ENCODE peak calls at places on chromosomes 1 and 21, in five cellular contexts. N, V, M, Q and B are unnamed samples.
A peak's percentile ranks its signal among the peaks of the same experiment; 100 is the strongest.

GRCh38 chr21:45811136-45811535 is 167.6 kb downstream of the PCBP3 start:
- DNase-seq in M (no peak), N (peak; percentile 25), V (no peak), Q (no peak), B (no peak)

GRCh38 chr1:93689521-93690223 is 8.0 kb upstream of the BCAR3 start:
- DNase-seq in V (no peak), N (no peak), Q (no peak), M (no peak), B (no peak)

GRCh38 chr1:180151508-180151907 is 3.2 kb upstream of the QSOX1 start:
- DNase-seq in V (peak; percentile 36), M (no peak), Q (no peak), N (no peak), B (no peak)

GRCh38 chr1:231072054-231072453 is 32.0 kb upstream of the FAM89A start:
- DNase-seq in Q (no peak), N (no peak), V (no peak), M (no peak), B (peak; percentile 34)

GRCh38 chr1:93701619-93702018 is 20.0 kb upstream of the BCAR3 start:
- DNase-seq in V (peak; percentile 93), M (peak; percentile 26), Q (peak; percentile 97), N (no peak), B (no peak)

GRCh38 chr1:3003039-3003940 is 18.0 kb upstream of the ACTRT2 start:
- DNase-seq in V (no peak), M (peak; percentile 36), N (peak; percentile 39), Q (no peak), B (no peak)

GRCh38 chr21:42677339-42678117 is 24.1 kb downstream of the PDE9A start:
- DNase-seq in V (no peak), N (no peak), M (no peak), Q (no peak), B (no peak)

GRCh38 chr1:202207292-202207691 is 13.7 kb downstream of the LGR6 start:
- DNase-seq in V (peak; percentile 48), M (no peak), N (no peak), Q (no peak), B (no peak)

GRCh38 chr1:83860506-83861221 is 138.3 kb downstream of the TTLL7 start:
- DNase-seq in M (peak; percentile 77), N (peak; percentile 94), Q (peak; percentile 31), V (peak; percentile 68), B (peak; percentile 77)

GRCh38 chr1:10192263-10192662 is 18.1 kb upstream of the KIF1B start:
- DNase-seq in V (no peak), Q (no peak), N (no peak), M (no peak), B (no peak)

GRCh38 chr1:15762546-15762945 is 4.0 kb downstream of the FBLIM1 start:
- DNase-seq in M (no peak), V (peak; percentile 41), Q (no peak), N (no peak), B (no peak)

GRCh38 chr1:197776348-197777082 is 1.2 kb upstream of the DENND1B start:
- DNase-seq in Q (peak; percentile 28), N (no peak), V (no peak), M (no peak), B (no peak)

GRCh38 chr21:32757804-32758203 is 13.8 kb downstream of the PAXBP1 start:
- DNase-seq in Q (no peak), N (no peak), M (no peak), V (no peak), B (no peak)

GRCh38 chr1:41647202-41648135 is 163.0 kb upstream of the EDN2 start:
- DNase-seq in M (no peak), Q (no peak), V (no peak), N (no peak), B (no peak)

GRCh38 chr1:98221926-98222325 is 301.1 kb upstream of the DPYD start:
- DNase-seq in V (peak; percentile 6), M (no peak), N (no peak), Q (no peak), B (no peak)

DNA sequence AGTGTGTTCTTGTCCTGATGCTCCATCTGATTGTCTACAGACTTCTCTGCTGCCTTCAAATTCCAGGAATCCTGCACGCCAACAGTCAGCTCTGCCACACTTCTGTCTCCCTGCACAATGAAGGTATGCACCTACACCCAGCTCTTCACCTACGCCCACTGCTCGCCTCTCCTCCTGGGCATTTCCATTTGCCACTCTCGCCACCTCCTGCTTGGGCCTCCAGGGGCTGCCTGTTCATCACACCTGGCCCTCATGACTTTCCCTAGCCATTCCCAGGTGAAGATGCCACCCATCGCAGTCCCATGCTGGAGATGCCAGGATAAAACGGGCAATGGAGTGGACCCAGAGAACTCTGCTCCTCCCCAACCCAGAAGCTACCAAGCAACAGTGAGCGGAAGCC is 96.5 kb upstream of the ATP1A1 start:
- DNase-seq in Q (no peak), M (no peak), V (no peak), N (no peak), B (no peak)
- TF ChIP-seq POLR2A in Q (no peak), M (no peak), V (no peak), N (no peak), B (no peak)

DNA sequence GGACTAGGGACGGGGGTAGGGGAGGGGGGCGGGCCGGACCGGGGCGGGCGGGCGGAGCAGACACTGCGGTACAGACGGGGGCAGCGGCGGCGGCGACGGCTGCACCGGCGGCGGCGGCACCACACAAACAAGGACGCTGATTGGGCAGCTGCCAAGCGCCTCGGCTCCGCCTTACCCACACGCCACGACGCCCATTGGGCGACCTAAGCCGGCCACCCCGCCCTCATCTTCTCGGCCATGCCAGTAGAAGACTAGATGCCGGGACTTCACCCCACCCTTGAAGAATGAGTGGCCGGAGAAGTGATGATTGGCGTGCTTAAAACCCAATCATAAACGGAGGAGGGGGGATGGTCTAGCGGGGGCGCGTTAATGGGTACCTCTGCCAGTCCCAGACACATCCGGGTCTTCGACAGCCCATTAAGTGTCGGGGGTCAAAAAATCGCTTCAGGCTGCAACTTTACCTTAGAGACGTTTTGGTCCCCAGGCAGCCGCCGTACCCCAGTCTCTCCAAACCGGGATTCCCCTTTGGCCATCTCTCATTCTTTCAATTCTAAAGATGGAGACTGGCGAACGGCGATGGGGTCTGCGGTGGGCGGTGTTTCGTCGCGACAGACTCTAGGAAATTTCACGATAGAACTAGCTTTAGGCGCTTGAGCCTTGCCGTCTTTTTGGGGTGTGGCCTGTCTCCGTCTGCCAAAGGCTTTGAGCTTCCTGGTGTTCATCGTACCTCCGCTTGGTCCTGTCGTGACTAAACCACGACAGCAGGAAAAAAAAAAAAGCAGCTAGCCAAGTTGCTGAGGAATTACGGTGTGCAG is at the start of gene GATAD2B:
- DNase-seq in Q (peak; percentile 100), M (peak; percentile 100), V (peak; percentile 100), N (peak; percentile 100), B (peak; percentile 100)
- TF ChIP-seq POLR2A in Q (peak; percentile 41), M (no peak), V (peak; percentile 64), N (no peak), B (peak; percentile 71)

GRCh38 chr1:114671939-114672275 is 2.1 kb upstream of the DENND2C start:
- DNase-seq in V (no peak), M (no peak), N (no peak), Q (no peak), B (no peak)

GRCh38 chr1:114669562-114670082 is at the start of gene DENND2C:
- DNase-seq in N (no peak), V (no peak), Q (no peak), M (no peak), B (no peak)

GRCh38 chr1:114671011-114671938 is 1.4 kb upstream of the DENND2C start:
- DNase-seq in M (no peak), N (no peak), Q (no peak), V (peak; percentile 3), B (peak; percentile 14)

GRCh38 chr1:114668784-114669561 is 876 bp downstream of the DENND2C start:
- DNase-seq in M (no peak), N (no peak), Q (no peak), V (no peak), B (peak; percentile 32)

DNA sequence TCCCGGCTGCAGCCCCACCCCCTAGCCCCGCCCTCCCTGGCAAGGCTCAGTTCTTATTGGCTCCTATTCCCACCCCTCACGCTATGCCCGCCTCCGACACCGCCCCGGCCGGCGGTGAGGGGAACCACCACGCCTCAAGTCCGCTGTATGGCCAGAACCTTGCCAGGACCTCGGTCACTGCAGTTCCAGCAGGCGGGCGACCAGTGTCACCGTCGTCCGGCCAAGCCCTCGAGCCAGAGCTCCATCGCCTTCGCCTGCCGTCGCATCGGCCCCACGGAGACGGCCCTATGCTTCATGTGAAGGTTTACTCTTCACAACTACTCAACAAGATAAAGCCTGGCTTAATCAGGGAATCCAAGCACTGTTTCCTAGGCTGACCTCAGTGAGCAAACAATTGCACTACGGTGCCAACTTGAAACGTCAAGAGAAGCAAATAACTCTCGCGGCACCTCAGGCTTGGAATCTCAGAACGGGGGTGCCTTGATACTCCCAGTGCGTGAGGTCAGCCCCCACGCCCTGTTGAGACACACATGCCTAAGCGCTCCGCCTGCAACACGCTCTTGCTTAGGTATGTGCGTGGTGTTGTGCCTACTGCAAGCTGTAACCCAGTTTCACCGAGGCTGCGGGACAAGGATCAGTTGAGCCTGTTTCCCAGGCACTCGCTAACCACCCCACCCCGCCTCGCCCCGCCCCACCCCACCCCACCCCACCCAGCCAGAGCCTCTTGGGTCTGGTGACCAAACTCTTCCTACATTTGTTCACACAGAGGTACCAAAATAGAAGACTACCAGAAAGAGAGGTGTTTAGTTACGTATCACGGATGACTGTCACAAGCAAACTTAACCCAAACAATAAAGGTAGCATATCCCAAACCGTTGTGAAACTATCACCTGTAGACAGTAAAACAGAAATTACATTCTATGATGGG is 498 bp upstream of the DENND2C start:
- DNase-seq in Q (peak; percentile 88), N (peak; percentile 98), V (peak; percentile 84), M (peak; percentile 95), B (peak; percentile 88)
- TF ChIP-seq POLR2A in Q (peak; percentile 72), N (peak; percentile 81), V (peak; percentile 42), M (no peak), B (no peak)

GRCh38 chr21:37257526-37257966 is 9.6 kb downstream of the VPS26C start:
- DNase-seq in Q (no peak), V (peak; percentile 42), M (no peak), N (peak; percentile 55), B (peak; percentile 73)

GRCh38 chr21:37259426-37259825 is 7.7 kb downstream of the VPS26C start:
- DNase-seq in V (no peak), Q (no peak), M (no peak), N (no peak), B (no peak)

GRCh38 chr21:37253991-37254390 is 13.1 kb downstream of the VPS26C start:
- DNase-seq in N (no peak), Q (no peak), V (no peak), M (no peak), B (no peak)

GRCh38 chr21:37263827-37264226 is 3.3 kb downstream of the VPS26C start:
- DNase-seq in V (no peak), M (no peak), N (no peak), Q (no peak), B (peak; percentile 68)

DNA sequence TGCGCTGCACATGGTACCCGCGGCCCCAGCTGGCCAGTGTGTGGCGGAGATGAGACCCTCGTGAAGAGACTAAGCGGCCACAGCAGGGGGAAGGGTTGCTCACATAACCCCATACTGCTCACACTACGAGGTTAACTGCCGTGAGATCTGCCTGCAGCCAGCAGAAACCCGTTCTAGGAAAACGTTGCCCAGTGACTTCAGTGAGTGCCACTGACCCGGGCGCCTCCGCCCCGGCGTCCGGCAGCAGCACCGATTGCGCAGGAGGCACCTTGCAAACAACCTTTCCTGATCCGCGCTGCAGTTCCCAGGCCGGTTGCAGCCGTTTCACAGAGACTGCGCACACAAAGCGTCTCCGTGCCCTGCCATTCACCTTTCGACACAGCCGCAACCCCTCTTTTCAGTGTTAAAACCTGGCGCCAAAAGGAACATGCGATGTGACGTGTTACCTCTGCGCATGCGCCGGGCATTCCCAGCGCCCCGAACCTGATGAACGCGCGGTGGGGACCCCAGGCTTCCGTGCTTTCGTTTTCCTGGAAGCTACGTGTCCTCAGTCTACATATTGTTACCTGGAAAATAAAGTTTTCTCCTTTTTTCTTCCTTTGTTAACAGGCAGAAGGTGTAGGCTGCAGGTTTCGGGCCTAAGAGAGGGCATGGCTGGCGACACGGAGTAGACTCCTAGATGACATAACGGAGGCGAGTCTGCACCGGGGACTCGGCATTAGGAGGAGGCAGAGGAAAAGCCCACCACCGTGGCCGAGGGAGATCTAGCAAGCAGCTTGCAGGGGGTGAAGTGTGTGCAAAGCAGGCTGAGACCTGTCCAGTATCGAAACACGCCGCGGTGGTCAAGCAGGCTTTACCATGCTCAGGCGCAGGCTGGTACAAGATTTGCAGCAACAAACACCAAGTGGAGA is 8.9 kb downstream of the VPS26C start:
- DNase-seq in N (peak; percentile 85), V (peak; percentile 84), Q (no peak), M (peak; percentile 76), B (peak; percentile 82)
- TF ChIP-seq POLR2A in N (peak; percentile 42), V (peak; percentile 38), Q (no peak), M (no peak), B (peak; percentile 73)